ENCODE peak calls at places on chromosomes 6 and 20, in five cellular contexts. X is SK-N-SH, W is K562, D is GM12878, Z is HepG2. G is an unnamed sample.
A peak's percentile ranks its signal among the peaks of the same experiment; 100 is the strongest.

GRCh38 chr20:818001-818664 is 15.4 kb upstream of the FAM110A start:
- DNase-seq in X (no peak), W (no peak), D (no peak), Z (no peak), G (no peak)

GRCh38 chr6:110534731-110535164 is 58.3 kb upstream of the SLC22A16 start:
- DNase-seq in X (no peak), W (no peak), D (no peak), Z (no peak), G (no peak)

GRCh38 chr6:4459032-4459431 is 317.2 kb upstream of the CDYL start:
- DNase-seq in X (no peak), W (no peak), D (no peak), Z (peak; percentile 35), G (no peak)

GRCh38 chr6:105484238-105485161 is 81.6 kb upstream of the PREP start:
- DNase-seq in X (peak; percentile 25), W (peak; percentile 30), D (no peak), Z (peak; percentile 41), G (peak; percentile 31)

GRCh38 chr6:124684621-124685020 is 277.6 kb upstream of the RNF217 start:
- DNase-seq in X (no peak), W (no peak), D (no peak), Z (no peak), G (no peak)

GRCh38 chr20:45268531-45268930 is 14.2 kb upstream of the SLPI start:
- DNase-seq in X (no peak), W (no peak), D (no peak), Z (no peak), G (no peak)

GRCh38 chr6:156280131-156280530 is 497.0 kb upstream of the ARID1B start:
- DNase-seq in X (peak; percentile 50), W (no peak), D (no peak), Z (no peak), G (no peak)

GRCh38 chr6:139943391-139943790 is 568.9 kb upstream of the CITED2 start:
- DNase-seq in X (no peak), W (no peak), D (no peak), Z (peak; percentile 12), G (no peak)

GRCh38 chr6:100488231-100488630 is 23.5 kb upstream of the SIM1 start:
- DNase-seq in X (no peak), W (no peak), D (no peak), Z (no peak), G (no peak)

GRCh38 chr6:42210551-42210950 is 7.1 kb downstream of the MRPS10 start:
- DNase-seq in X (no peak), W (no peak), D (no peak), Z (no peak), G (no peak)

GRCh38 chr6:158761746-158762145 is 57.4 kb downstream of the EZR start:
- DNase-seq in X (no peak), W (no peak), D (no peak), Z (no peak), G (no peak)

GRCh38 chr6:22848121-22848520 is 278.8 kb downstream of the HDGFL1 start:
- DNase-seq in X (no peak), W (no peak), D (no peak), Z (no peak), G (no peak)

GRCh38 chr6:161000632-161001031 is 9.1 kb downstream of the MAP3K4 start:
- DNase-seq in X (no peak), W (no peak), D (no peak), Z (no peak), G (no peak)

GRCh38 chr6:133889557-133890301 is 816 bp downstream of the TCF21 start:
- DNase-seq in X (peak; percentile 45), W (no peak), D (no peak), Z (no peak), G (no peak)

GRCh38 chr6:145963216-145964068 is 716 bp downstream of the SHPRH start:
- DNase-seq in X (peak; percentile 61), W (peak; percentile 55), D (peak; percentile 8), Z (no peak), G (peak; percentile 66)

GRCh38 chr6:142300758-142301251 is 1.0 kb upstream of the ADGRG6 start:
- DNase-seq in X (no peak), W (no peak), D (no peak), Z (peak; percentile 52), G (peak; percentile 15)

GRCh38 chr20:36541227-36542018 is at the start of gene MYL9:
- DNase-seq in X (no peak), W (peak; percentile 94), D (no peak), Z (no peak), G (no peak)

GRCh38 chr6:162261598-162261997 is 466.0 kb downstream of the PRKN start:
- DNase-seq in X (no peak), W (no peak), D (no peak), Z (no peak), G (no peak)

GRCh38 chr20:49987015-49987867 is 4.5 kb downstream of the SNAI1 start:
- DNase-seq in X (no peak), W (peak; percentile 66), D (no peak), Z (no peak), G (no peak)

GRCh38 chr6:12009904-12010634 is 2.0 kb upstream of the HIVEP1 start:
- DNase-seq in X (no peak), W (no peak), D (no peak), Z (no peak), G (no peak)

GRCh38 chr20:37243937-37244571 is 17.6 kb downstream of the GHRH start:
- DNase-seq in X (no peak), W (no peak), D (no peak), Z (no peak), G (no peak)

GRCh38 chr6:152632383-152632782 is 4.8 kb downstream of the SYNE1 start:
- DNase-seq in X (no peak), W (no peak), D (no peak), Z (no peak), G (no peak)

GRCh38 chr6:142530566-142530965 is 228.8 kb downstream of the ADGRG6 start:
- DNase-seq in X (no peak), W (no peak), D (no peak), Z (no peak), G (no peak)

GRCh38 chr20:20363449-20364015 is 4.4 kb upstream of the INSM1 start:
- DNase-seq in X (no peak), W (no peak), D (no peak), Z (no peak), G (no peak)

GRCh38 chr20:25237610-25238318 is 10.1 kb upstream of the PYGB start:
- DNase-seq in X (no peak), W (peak; percentile 71), D (no peak), Z (peak; percentile 90), G (no peak)

GRCh38 chr6:126716826-126717514 is 377.1 kb downstream of the CENPW start:
- DNase-seq in X (no peak), W (no peak), D (no peak), Z (no peak), G (peak; percentile 50)

GRCh38 chr6:135129139-135129867 is 51.8 kb upstream of the MYB start:
- DNase-seq in X (no peak), W (no peak), D (no peak), Z (no peak), G (no peak)

GRCh38 chr6:24306038-24306437 is 51.8 kb downstream of the DCDC2 start:
- DNase-seq in X (no peak), W (no peak), D (no peak), Z (no peak), G (no peak)

GRCh38 chr6:33343953-33344611 is 26.5 kb upstream of the ZBTB22 start:
- DNase-seq in X (no peak), W (no peak), D (no peak), Z (no peak), G (no peak)

GRCh38 chr20:43799150-43799711 is 72.4 kb upstream of the GTSF1L start:
- DNase-seq in X (peak; percentile 54), W (no peak), D (no peak), Z (no peak), G (no peak)

GRCh38 chr6:85404497-85405174 is 45.2 kb upstream of the NT5E start:
- DNase-seq in X (no peak), W (no peak), D (no peak), Z (peak; percentile 82), G (no peak)

GRCh38 chr6:47655719-47656595 is 42.4 kb upstream of the ADGRF4 start:
- DNase-seq in X (no peak), W (peak; percentile 33), D (no peak), Z (no peak), G (no peak)
- TF ChIP-seq FOXM1 in X (no peak), W (no peak), D (no peak), Z (no peak), G (no peak)

DNA sequence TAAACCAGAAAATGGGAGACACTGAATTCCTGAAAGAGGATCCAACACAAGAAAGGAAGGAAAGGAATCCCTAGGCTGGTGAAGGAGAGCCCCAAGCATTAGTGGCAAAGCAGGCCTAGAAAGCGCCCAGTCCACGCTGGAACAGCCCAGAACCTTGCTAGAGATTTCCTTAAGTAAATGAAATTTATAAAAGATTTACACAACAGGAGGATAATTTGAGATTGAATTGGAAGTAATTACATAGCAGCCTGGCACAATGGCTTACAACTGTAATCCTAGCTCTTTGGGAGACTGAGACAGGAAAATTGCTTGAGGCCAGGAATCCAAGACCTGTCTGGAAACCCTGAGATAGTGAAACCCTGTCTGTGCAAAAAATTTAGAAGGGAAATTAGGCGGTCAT is 26.8 kb upstream of the C20orf144 start:
- DNase-seq in X (no peak), W (no peak), D (no peak), Z (no peak), G (no peak)
- TF ChIP-seq FOXM1 in X (no peak), W (no peak), D (no peak), Z (no peak), G (no peak)

GRCh38 chr6:273441-274111 is 18.7 kb upstream of the DUSP22 start:
- DNase-seq in X (no peak), W (no peak), D (no peak), Z (no peak), G (no peak)
- TF ChIP-seq FOXM1 in X (no peak), W (no peak), D (no peak), Z (no peak), G (no peak)

DNA sequence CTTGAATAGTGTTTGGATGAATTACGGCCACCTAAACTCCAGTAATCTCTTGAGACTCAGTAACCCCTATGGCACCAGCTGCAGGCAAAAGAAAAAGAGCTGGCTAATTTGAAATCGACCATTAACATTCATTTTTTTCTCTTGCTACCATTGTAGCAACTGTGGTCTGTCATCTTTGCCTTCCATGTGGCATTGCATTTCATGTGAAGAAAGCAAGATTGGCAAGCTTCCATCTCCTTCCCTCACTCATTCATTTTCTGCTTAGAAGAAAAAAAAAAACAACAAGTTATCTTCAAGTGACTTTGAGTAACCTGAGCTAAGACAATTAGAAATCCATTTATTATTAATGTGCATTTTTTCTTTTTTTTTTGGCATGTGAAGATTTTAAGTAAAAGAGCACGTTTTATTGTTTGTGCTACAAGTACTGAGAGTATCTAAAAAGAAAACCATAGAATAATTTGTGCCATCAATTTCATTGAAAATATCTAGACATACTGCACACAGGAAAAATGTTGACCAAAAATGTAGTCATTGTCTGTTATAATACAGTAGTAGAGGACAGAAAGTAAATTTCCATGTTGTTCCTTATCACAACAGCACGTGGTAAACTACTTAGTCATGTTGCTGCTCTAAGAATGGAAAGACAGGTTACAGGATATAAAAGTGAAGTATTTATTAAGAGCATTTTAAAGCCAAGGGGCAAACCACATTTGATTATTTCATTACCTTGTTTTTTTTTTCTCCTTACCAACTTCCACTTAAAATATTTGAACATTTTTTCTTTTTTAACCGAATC is 88.8 kb upstream of the CEP85L start:
- DNase-seq in X (no peak), W (no peak), D (no peak), Z (no peak), G (no peak)
- TF ChIP-seq FOXM1 in X (no peak), W (no peak), D (no peak), Z (no peak), G (no peak)

G was measured in HEK293T.